ENCODE peak calls at places on chromosomes 16 and 17, in seven cellular contexts. P is SK-N-SH, S is HCT116, H is K562, L is GM12878, O is HepG2, R is H1. A is an unnamed sample.

GRCh38 chr17:8121531-8122390 is 2.1 kb downstream of the HES7 start:
- DNase-seq in P (peak), H (peak), O (no peak), S (peak), R (no peak), L (no peak), A (no peak)

GRCh38 chr17:61361084-61361483 is 38.6 kb upstream of the TBX2 start:
- DNase-seq in P (no peak), O (peak), L (no peak), S (no peak), R (no peak), H (no peak), A (no peak)

GRCh38 chr16:2194852-2195315 is 1.5 kb downstream of the CASKIN1 start:
- DNase-seq in L (peak), S (no peak), O (peak), H (peak), P (peak), R (no peak), A (peak)

GRCh38 chr16:81465375-81465943 is 20.9 kb downstream of the CMIP start:
- DNase-seq in R (no peak), O (peak), L (no peak), P (no peak), S (no peak), H (no peak), A (no peak)

GRCh38 chr16:21959050-21959449 is 5.9 kb downstream of the UQCRC2 start:
- DNase-seq in R (no peak), H (no peak), S (no peak), P (no peak), L (no peak), O (no peak), A (no peak)

GRCh38 chr17:49106366-49107210 is 26.0 kb upstream of the B4GALNT2 start:
- DNase-seq in O (peak), L (no peak), R (no peak), S (no peak), P (no peak), H (peak), A (no peak)

GRCh38 chr17:32910769-32911168 is 17.2 kb upstream of the TMEM98 start:
- DNase-seq in H (peak), R (no peak), L (no peak), S (no peak), P (no peak), O (no peak), A (no peak)

GRCh38 chr16:77212736-77213541 is 13.7 kb downstream of the SYCE1L start:
- DNase-seq in S (no peak), P (peak), R (no peak), L (no peak), H (peak), O (no peak), A (no peak)

GRCh38 chr16:11587643-11588247 is 1.0 kb upstream of the LITAF start:
- DNase-seq in L (no peak), P (peak), R (no peak), O (no peak), H (no peak), S (no peak), A (no peak)

GRCh38 chr17:81601525-81602120 is 35.3 kb downstream of the NPLOC4 start:
- DNase-seq in L (peak), H (peak), P (peak), O (peak), R (no peak), S (peak), A (peak)

GRCh38 chr17:54979657-54980056 is 11.1 kb downstream of the STXBP4 start:
- DNase-seq in H (no peak), R (no peak), L (no peak), P (no peak), S (no peak), O (no peak), A (no peak)

GRCh38 chr16:66127459-66128362 is 238.8 kb upstream of the CDH5 start:
- DNase-seq in H (no peak), S (no peak), R (no peak), P (peak), L (no peak), O (no peak), A (no peak)

GRCh38 chr17:41301204-41301790 is 1.4 kb downstream of the KRTAP29-1 start:
- DNase-seq in P (no peak), R (no peak), L (no peak), S (no peak), H (no peak), O (no peak), A (no peak)

GRCh38 chr17:60086822-60087591 is 8.3 kb upstream of the HEATR6 start:
- DNase-seq in S (no peak), H (no peak), O (no peak), P (no peak), L (no peak), R (peak), A (no peak)

GRCh38 chr17:72812823-72813222 is 279.7 kb downstream of the SLC39A11 start:
- DNase-seq in R (no peak), O (no peak), S (peak), H (no peak), P (no peak), L (no peak), A (no peak)

GRCh38 chr16:70430667-70431536 is 8.0 kb downstream of the ST3GAL2 start:
- DNase-seq in P (no peak), S (no peak), H (peak), R (no peak), L (peak), O (peak), A (peak)

GRCh38 chr17:50290074-50290702 is 15.9 kb downstream of the TMEM92 start:
- DNase-seq in R (no peak), L (no peak), P (no peak), O (no peak), H (no peak), S (peak), A (no peak)

GRCh38 chr16:89019511-89019910 is 42.5 kb upstream of the CBFA2T3 start:
- DNase-seq in P (no peak), R (no peak), S (no peak), O (no peak), H (no peak), L (no peak), A (no peak)

GRCh38 chr16:71931599-71931998 is 36.3 kb downstream of the IST1 start:
- DNase-seq in O (no peak), P (no peak), H (no peak), L (no peak), R (no peak), S (no peak), A (no peak)

GRCh38 chr17:37116802-37117201 is 168.0 kb downstream of the AATF start:
- DNase-seq in H (no peak), S (no peak), L (no peak), P (no peak), O (no peak), R (no peak), A (no peak)

GRCh38 chr16:14634389-14634725 is 1.6 kb downstream of the BFAR start:
- DNase-seq in O (no peak), L (no peak), S (no peak), R (no peak), H (no peak), P (no peak), A (no peak)

GRCh38 chr16:53817117-53817516 is 113.2 kb downstream of the FTO start:
- DNase-seq in S (peak), R (no peak), P (no peak), L (no peak), H (no peak), O (no peak), A (no peak)

GRCh38 chr16:80990577-80990976 is 16.1 kb downstream of the CMC2 start:
- DNase-seq in P (no peak), L (no peak), S (no peak), R (no peak), O (no peak), H (no peak), A (no peak)

GRCh38 chr17:4555863-4556646 is 871 bp upstream of the MYBBP1A start:
- DNase-seq in L (no peak), H (no peak), S (no peak), O (no peak), P (peak), R (no peak), A (no peak)

GRCh38 chr17:65294184-65294719 is 157.1 kb downstream of the RGS9 start:
- DNase-seq in P (peak), R (peak), H (peak), S (peak), L (no peak), O (peak), A (peak)

GRCh38 chr17:68777243-68777855 is 176.2 kb upstream of the FAM20A start:
- DNase-seq in P (peak), H (peak), S (peak), O (peak), R (no peak), L (no peak), A (peak)

GRCh38 chr17:67500261-67500660 is 123.2 kb downstream of the PITPNC1 start:
- DNase-seq in O (no peak), R (no peak), S (no peak), L (no peak), P (no peak), H (no peak), A (no peak)

GRCh38 chr16:54927125-54928015 is 3.3 kb upstream of the IRX5 start:
- DNase-seq in H (peak), S (no peak), L (no peak), P (no peak), R (no peak), O (no peak), A (no peak)

GRCh38 chr16:12089492-12090161 is 113.1 kb downstream of the SNX29 start:
- DNase-seq in R (no peak), O (peak), L (no peak), S (peak), P (no peak), H (peak), A (no peak)

GRCh38 chr17:44607836-44608690 is 48.2 kb upstream of the MEIOC start:
- DNase-seq in R (peak), O (peak), S (no peak), L (no peak), P (peak), H (no peak), A (no peak)
- TF ChIP-seq JUND in R (no peak), O (no peak), S (no peak), L (no peak), P (no peak), H (no peak), A (no peak)

DNA sequence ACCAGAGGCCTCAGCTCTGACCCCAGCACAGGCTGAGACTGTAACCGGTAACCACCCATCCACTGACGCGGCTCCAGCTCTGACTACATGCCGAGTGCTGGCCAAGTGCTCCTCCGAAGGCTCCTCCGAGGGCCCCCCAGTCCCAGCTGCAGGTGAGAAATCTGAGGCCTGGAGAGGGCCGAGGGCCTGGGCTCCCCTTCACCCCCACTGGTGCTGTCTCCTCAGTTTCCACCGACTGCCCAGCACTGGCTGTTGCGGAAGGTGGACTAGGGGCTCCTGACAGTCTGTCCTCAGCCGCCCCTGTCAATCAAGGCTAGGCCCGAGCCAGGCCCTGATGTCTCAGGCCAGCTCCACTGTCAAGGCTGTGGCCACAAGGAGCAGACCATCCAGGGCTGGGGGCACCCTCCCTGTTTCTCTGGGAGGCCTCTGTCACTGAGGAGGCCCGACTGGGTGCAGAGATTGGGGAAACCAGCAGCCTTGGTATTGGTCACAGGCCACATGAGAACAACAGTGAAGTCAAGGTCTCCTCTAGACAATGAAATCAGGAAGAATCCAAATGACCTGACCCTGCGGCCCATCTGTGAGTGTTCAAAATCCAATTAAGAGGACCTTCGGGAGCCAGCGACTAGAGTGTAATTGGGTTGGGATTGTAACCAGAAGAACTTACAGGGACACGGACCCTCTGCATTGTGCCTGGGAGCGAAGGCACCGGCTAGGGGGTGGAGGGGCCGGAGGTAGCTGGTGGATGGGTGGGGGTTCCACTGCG is 5.1 kb downstream of the TMEM235 start:
- DNase-seq in S (no peak), L (no peak), P (no peak), O (no peak), R (no peak), H (no peak), A (no peak)
- TF ChIP-seq JUND in S (no peak), L (no peak), P (no peak), O (no peak), R (no peak), H (no peak), A (no peak)

DNA sequence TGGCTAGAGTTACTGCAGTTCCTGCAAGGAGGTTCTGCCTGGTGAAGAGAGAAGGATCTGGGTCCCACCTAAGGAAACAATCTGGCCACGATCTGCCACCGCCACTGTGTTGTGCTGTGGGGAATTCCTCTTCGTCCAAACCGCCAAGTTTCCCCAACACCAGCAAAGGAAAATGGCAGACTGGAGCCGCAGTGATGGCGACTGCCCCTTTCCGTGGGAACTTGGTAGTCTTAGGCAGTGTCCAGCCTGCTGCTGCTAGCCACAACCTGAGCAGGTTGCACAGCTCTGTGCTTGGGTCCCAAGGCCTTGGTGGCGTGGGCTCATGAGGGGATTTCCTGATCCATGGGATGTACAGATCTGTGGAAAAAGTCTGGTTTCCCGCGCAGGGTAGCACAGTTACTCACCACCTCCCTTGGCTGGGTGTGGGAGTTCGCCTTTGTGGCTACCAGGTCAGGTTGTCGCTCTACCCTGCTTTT is 28.6 kb downstream of the NFATC3 start:
- DNase-seq in L (no peak), P (no peak), R (no peak), S (no peak), O (no peak), H (no peak), A (no peak)
- TF ChIP-seq JUND in L (no peak), P (no peak), R (no peak), S (no peak), O (no peak), H (no peak), A (no peak)

GRCh38 chr16:17466876-17467275 is 3.9 kb downstream of the XYLT1 start:
- DNase-seq in P (no peak), L (no peak), H (no peak), R (no peak), S (no peak), O (no peak), A (no peak)

GRCh38 chr16:17468611-17469010 is 2.1 kb downstream of the XYLT1 start:
- DNase-seq in R (no peak), S (no peak), O (no peak), H (no peak), L (no peak), P (no peak), A (no peak)

GRCh38 chr16:17469742-17470001 is 1.1 kb downstream of the XYLT1 start:
- DNase-seq in S (no peak), H (no peak), L (no peak), R (no peak), P (no peak), O (no peak), A (no peak)

GRCh38 chr16:17469011-17469741 is 1.6 kb downstream of the XYLT1 start:
- DNase-seq in R (no peak), P (peak), H (no peak), S (no peak), L (no peak), O (no peak), A (no peak)

GRCh38 chr16:17467923-17468540 is 2.7 kb downstream of the XYLT1 start:
- DNase-seq in S (no peak), O (peak), H (no peak), L (no peak), R (no peak), P (peak), A (peak)
- TF ChIP-seq JUND in S (no peak), O (no peak), H (no peak), L (no peak), R (no peak), P (no peak), A (no peak)

DNA sequence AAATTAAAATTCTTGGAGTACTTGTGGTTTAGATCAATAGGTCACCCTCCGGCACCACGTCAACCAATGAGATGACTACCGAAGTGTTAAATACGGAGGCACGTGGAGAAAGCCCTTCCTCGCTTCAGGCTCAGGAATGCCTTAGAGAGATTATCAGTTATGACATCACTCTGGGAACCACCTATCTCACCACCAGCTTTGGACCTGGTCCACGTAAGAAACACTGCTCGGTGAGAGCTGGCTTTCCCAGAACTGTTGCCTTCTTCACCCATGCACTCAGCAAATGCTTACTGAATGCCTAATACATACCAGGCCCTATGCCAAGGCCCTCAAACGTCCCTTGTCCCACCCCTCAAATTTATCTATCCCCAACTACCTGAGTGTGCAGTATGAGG is 71.3 kb downstream of the SMG6 start:
- DNase-seq in P (no peak), S (no peak), L (no peak), H (no peak), R (no peak), O (no peak), A (no peak)
- TF ChIP-seq JUND in P (no peak), S (no peak), L (no peak), H (no peak), R (no peak), O (no peak), A (no peak)

GRCh38 chr16:84326545-84326944 is 31.9 kb downstream of the WFDC1 start:
- DNase-seq in H (no peak), P (no peak), L (no peak), O (no peak), R (no peak), S (no peak), A (no peak)

GRCh38 chr16:84324439-84325262 is 30.0 kb downstream of the WFDC1 start:
- DNase-seq in S (no peak), O (no peak), H (no peak), P (no peak), L (no peak), R (no peak), A (no peak)

GRCh38 chr16:84322749-84323148 is 28.1 kb downstream of the WFDC1 start:
- DNase-seq in L (no peak), P (no peak), R (no peak), O (no peak), H (no peak), S (no peak), A (no peak)

GRCh38 chr16:84321932-84322331 is 27.3 kb downstream of the WFDC1 start:
- DNase-seq in H (no peak), R (no peak), P (no peak), S (no peak), O (no peak), L (no peak), A (no peak)

DNA sequence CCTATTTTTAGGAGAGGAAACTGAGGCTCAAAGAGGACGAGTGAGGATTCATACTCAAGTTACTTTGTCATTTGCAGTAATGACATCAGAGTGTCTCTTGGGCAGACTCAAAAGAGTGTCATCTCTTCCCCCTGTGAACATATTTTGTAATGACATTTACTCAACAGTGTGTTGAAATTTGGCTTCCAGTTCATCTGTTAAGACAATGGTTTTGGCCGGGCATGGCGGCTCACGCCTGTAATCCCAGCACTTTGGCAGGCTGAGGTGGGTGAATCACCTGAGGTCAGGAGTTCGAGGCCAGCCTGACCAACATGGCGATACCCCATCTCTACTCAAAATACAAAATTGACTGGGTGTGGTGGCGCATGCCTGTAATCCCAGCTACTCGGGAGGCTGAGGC is 28.9 kb downstream of the WFDC1 start:
- DNase-seq in R (no peak), S (no peak), H (no peak), P (no peak), L (no peak), O (no peak), A (no peak)
- TF ChIP-seq JUND in R (no peak), S (no peak), H (no peak), P (no peak), L (no peak), O (no peak), A (no peak)

GRCh38 chr17:57425903-57426574 is 169.7 kb downstream of the MSI2 start:
- DNase-seq in R (no peak), L (no peak), S (no peak), O (no peak), H (no peak), P (no peak), A (no peak)

GRCh38 chr17:57433396-57433944 is 177.1 kb downstream of the MSI2 start:
- DNase-seq in P (no peak), H (no peak), O (no peak), S (no peak), L (no peak), R (no peak), A (peak)

GRCh38 chr17:57431415-57431814 is 175.1 kb downstream of the MSI2 start:
- DNase-seq in R (no peak), H (no peak), S (no peak), P (no peak), L (no peak), O (no peak), A (no peak)

GRCh38 chr17:57432507-57433277 is 176.4 kb downstream of the MSI2 start:
- DNase-seq in L (no peak), H (no peak), S (no peak), P (no peak), O (no peak), R (no peak), A (no peak)

GRCh38 chr17:57429966-57430365 is 173.6 kb downstream of the MSI2 start:
- DNase-seq in R (no peak), S (no peak), L (no peak), P (no peak), O (no peak), H (no peak), A (no peak)
- TF ChIP-seq JUND in R (no peak), S (no peak), L (no peak), P (no peak), O (no peak), H (no peak), A (no peak)

GRCh38 chr16:87045462-87046216 is 271.6 kb downstream of the C16orf95 start:
- DNase-seq in O (no peak), R (no peak), P (no peak), L (no peak), H (no peak), S (no peak), A (no peak)
- TF ChIP-seq JUND in O (no peak), R (no peak), P (no peak), L (no peak), H (no peak), S (no peak), A (no peak)

DNA sequence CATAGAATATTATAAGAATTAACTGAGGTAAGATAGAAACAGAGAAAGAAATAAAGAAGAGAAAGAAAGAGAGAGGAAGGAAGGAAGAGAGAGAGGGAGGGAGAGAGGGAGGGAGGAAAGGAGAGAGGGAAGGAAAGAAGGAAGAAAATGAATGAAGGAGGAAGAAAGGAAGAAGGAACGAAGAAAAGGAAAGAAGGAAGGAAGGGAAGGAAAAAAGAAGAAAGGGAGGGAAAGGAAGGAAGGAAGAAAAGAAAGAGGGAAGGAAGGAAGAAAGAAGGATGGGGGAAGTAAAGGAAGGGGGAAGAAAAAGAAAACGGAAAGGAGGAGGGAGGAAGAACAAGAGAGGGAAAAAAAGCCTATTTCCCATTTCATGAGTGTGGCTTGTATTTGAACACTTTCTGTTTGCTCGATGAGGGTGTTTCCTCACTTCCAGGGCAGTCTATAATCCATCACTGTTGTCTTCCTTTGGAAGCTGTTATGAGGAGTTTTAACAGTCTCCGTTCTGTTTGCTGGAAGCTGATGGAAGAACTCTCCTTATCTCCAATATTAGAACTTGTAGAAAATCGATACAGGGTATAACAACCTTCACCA is 402.4 kb downstream of the TMEM114 start:
- DNase-seq in P (no peak), O (no peak), R (no peak), L (no peak), S (no peak), H (no peak), A (no peak)
- TF ChIP-seq JUND in P (no peak), O (no peak), R (no peak), L (no peak), S (no peak), H (no peak), A (no peak)

A was measured in T47D.